ENCODE peak calls at places on chromosomes 3 and 15, in ten cellular contexts. D is KBM-7; G is transverse colon; W is naive thymus-derived CD8-positive, alpha-beta T cell; O is GOT3; V is hippocampal formation; Z is activated T-helper 1 cell treated with anti-CD3 and anti-CD28 coated beads, Interleukin-2, amount 50 U/mL, for 16 hours; P is fibroblast of mammary gland; N is MV-4-11; I is AG08395. R is an unnamed sample.

GRCh38 chr3:23874359-23875120 is 42.2 kb downstream of the NKIRAS1 start:
- DNase-seq in W (no peak), Z (no peak), D (no peak), N (no peak), O (no peak), P (peak), V (no peak), G (no peak), I (peak), R (no peak)

GRCh38 chr3:14446988-14447570 is 44.7 kb downstream of the SLC6A6 start:
- DNase-seq in O (no peak), P (no peak), I (no peak), D (no peak), N (no peak), V (no peak), W (no peak), G (no peak), Z (no peak), R (no peak)

GRCh38 chr3:58388550-58389061 is 45.0 kb downstream of the PDHB start:
- DNase-seq in V (no peak), G (no peak), Z (no peak), I (peak), N (no peak), W (no peak), O (no peak), D (no peak), P (peak), R (no peak)

GRCh38 chr3:141275973-141276372 is 44.3 kb downstream of the PXYLP1 start:
- DNase-seq in Z (no peak), I (no peak), D (no peak), N (peak), O (no peak), W (no peak), G (no peak), P (peak), V (no peak), R (peak)

GRCh38 chr3:71466483-71466882 is 117.0 kb downstream of the FOXP1 start:
- DNase-seq in V (no peak), O (no peak), N (no peak), D (no peak), Z (no peak), G (no peak), W (no peak), I (no peak), P (peak), R (peak)

GRCh38 chr3:61877359-61877770 is 316.0 kb downstream of the PTPRG start:
- DNase-seq in V (no peak), O (no peak), P (no peak), D (peak), G (no peak), I (no peak), W (no peak), N (no peak), Z (no peak), R (no peak)

GRCh38 chr3:73074681-73075305 is 13.3 kb downstream of the EBLN2 start:
- DNase-seq in I (peak), Z (no peak), G (no peak), P (no peak), N (no peak), V (no peak), O (no peak), W (no peak), D (no peak), R (no peak)

GRCh38 chr15:29071193-29071906 is 185.6 kb downstream of the APBA2 start:
- DNase-seq in I (no peak), O (no peak), P (no peak), W (no peak), G (no peak), D (no peak), Z (no peak), N (no peak), V (no peak), R (no peak)

GRCh38 chr3:124839896-124840295 is 47.3 kb downstream of the ITGB5 start:
- DNase-seq in G (no peak), D (no peak), O (no peak), Z (no peak), W (no peak), I (no peak), N (no peak), V (no peak), P (no peak), R (no peak)

GRCh38 chr3:48957006-48957705 is 32.9 kb upstream of the P4HTM start:
- DNase-seq in V (no peak), O (no peak), W (no peak), N (no peak), D (no peak), Z (no peak), P (no peak), G (no peak), I (no peak), R (no peak)

GRCh38 chr3:47159153-47159552 is 4.8 kb downstream of the SETD2 start:
- DNase-seq in P (no peak), N (no peak), D (no peak), G (no peak), O (no peak), Z (no peak), W (no peak), I (no peak), V (no peak), R (no peak)

GRCh38 chr3:42042747-42043115 is 48.4 kb upstream of the TRAK1 start:
- DNase-seq in P (no peak), I (no peak), W (no peak), G (no peak), D (no peak), N (no peak), O (no peak), V (no peak), Z (no peak), R (no peak)

GRCh38 chr3:61901986-61902385 is 340.6 kb downstream of the PTPRG start:
- DNase-seq in P (no peak), I (no peak), Z (no peak), O (no peak), W (no peak), V (no peak), D (no peak), G (no peak), N (no peak), R (no peak)

GRCh38 chr3:151117044-151117443 is 31.6 kb downstream of the MED12L start:
- DNase-seq in N (no peak), O (no peak), W (no peak), Z (no peak), V (no peak), G (no peak), P (no peak), D (no peak), I (no peak), R (no peak)

GRCh38 chr15:99486371-99487336 is 79.1 kb upstream of the MEF2A start:
- DNase-seq in P (peak), I (peak), V (peak), O (no peak), W (peak), Z (no peak), G (peak), D (peak), N (no peak), R (peak)

GRCh38 chr3:64039972-64040733 is 16.9 kb upstream of the PSMD6 start:
- DNase-seq in I (peak), N (no peak), G (no peak), Z (no peak), W (no peak), V (no peak), O (no peak), P (no peak), D (no peak), R (no peak)

GRCh38 chr3:194604126-194604525 is 29.1 kb downstream of the TMEM44 start:
- DNase-seq in N (no peak), O (no peak), I (no peak), G (no peak), V (no peak), D (no peak), P (no peak), Z (no peak), W (no peak), R (no peak)

GRCh38 chr3:150635526-150635925 is 32.4 kb downstream of the SELENOT start:
- DNase-seq in N (peak), W (peak), V (no peak), P (no peak), I (no peak), Z (no peak), O (no peak), G (no peak), D (peak), R (no peak)

R was measured in A549.